ENCODE peak calls at places on chromosome 18, in nine cellular contexts. L, A, J, S, U, G, K, B and I are unnamed samples.

GRCh38 chr18:73848656-73849055 is 299.0 kb downstream of the FBXO15 start:
- DNase-seq in B (no peak), S (no peak), U (no peak), A (no peak), L (peak), K (no peak), J (no peak), G (peak), I (no peak)

GRCh38 chr18:35282353-35282752 is 7.7 kb downstream of the ZSCAN30 start:
- DNase-seq in U (no peak), B (no peak), A (peak), G (peak), K (no peak), L (peak), J (no peak), S (no peak), I (no peak)

GRCh38 chr18:27005589-27005988 is 140.1 kb upstream of the AQP4 start:
- DNase-seq in A (no peak), K (no peak), J (peak), U (no peak), B (no peak), G (peak), S (no peak), L (peak), I (no peak)

GRCh38 chr18:75884728-75885127 is 457.2 kb upstream of the SMIM21 start:
- DNase-seq in L (no peak), A (no peak), K (no peak), J (no peak), S (no peak), U (no peak), B (no peak), G (no peak), I (no peak)

GRCh38 chr18:74906189-74906588 is 302.8 kb downstream of the PTGR3 start:
- DNase-seq in G (no peak), J (no peak), B (no peak), K (no peak), L (no peak), S (no peak), U (no peak), A (no peak), I (no peak)

GRCh38 chr18:43965691-43966090 is 688.4 kb upstream of the SYT4 start:
- DNase-seq in J (no peak), B (no peak), A (no peak), L (no peak), U (no peak), K (no peak), S (no peak), G (peak), I (no peak)

GRCh38 chr18:12943200-12943599 is 4.6 kb upstream of the SEH1L start:
- DNase-seq in L (peak), B (no peak), J (no peak), S (no peak), A (no peak), K (no peak), G (peak), U (no peak), I (no peak)

GRCh38 chr18:13483316-13484270 is 242.8 kb downstream of the FAM210A start:
- DNase-seq in G (no peak), U (no peak), L (no peak), J (no peak), K (no peak), S (no peak), B (no peak), A (no peak), I (no peak)

GRCh38 chr18:11268691-11269686 is 119.6 kb upstream of the PIEZO2 start:
- DNase-seq in G (peak), U (no peak), A (no peak), B (no peak), J (no peak), K (no peak), L (peak), S (no peak), I (no peak)

GRCh38 chr18:78073275-78073674 is 823.6 kb downstream of the GALR1 start:
- DNase-seq in L (no peak), A (no peak), G (peak), K (no peak), U (no peak), J (no peak), S (no peak), B (no peak), I (peak)

GRCh38 chr18:26540041-26540628 is 8.2 kb downstream of the KCTD1 start:
- DNase-seq in U (no peak), B (no peak), G (peak), L (peak), K (no peak), J (no peak), S (no peak), A (no peak), I (no peak)

GRCh38 chr18:59952283-59953007 is 52.6 kb downstream of the PMAIP1 start:
- DNase-seq in S (no peak), A (no peak), U (no peak), J (no peak), G (no peak), B (no peak), L (no peak), K (no peak), I (no peak)

GRCh38 chr18:13620206-13620672 is 106.1 kb downstream of the FAM210A start:
- DNase-seq in B (no peak), G (no peak), L (no peak), S (no peak), J (no peak), A (no peak), K (peak), U (no peak), I (no peak)

GRCh38 chr18:28854964-28855363 is 678.0 kb upstream of the CDH2 start:
- DNase-seq in A (no peak), J (no peak), B (no peak), S (no peak), G (peak), K (no peak), L (peak), U (no peak), I (no peak)

GRCh38 chr18:28189400-28190239 is 12.7 kb upstream of the CDH2 start:
- DNase-seq in J (peak), A (no peak), G (peak), K (no peak), L (peak), U (no peak), B (no peak), S (peak), I (no peak)

GRCh38 chr18:32424696-32425095 is 46.0 kb downstream of the GAREM1 start:
- DNase-seq in U (no peak), G (peak), A (no peak), L (no peak), B (no peak), K (no peak), S (no peak), J (no peak), I (peak)

GRCh38 chr18:78178812-78179211 is 800.8 kb upstream of the SALL3 start:
- DNase-seq in G (no peak), A (no peak), U (no peak), J (no peak), K (no peak), S (no peak), L (no peak), B (no peak), I (no peak)